ENCODE peak calls at places on chromosomes 3 and 15, in four cellular contexts. One of them, this sample, is unnamed.

GRCh38 chr15:35753486-35753885 is 207.5 kb upstream of the DPH6 start:
- DNase-seq in HEK293T: no peak
- DNase-seq in progenitor cell of endocrine pancreas: no peak
- DNase-seq in central memory CD4-positive, alpha-beta T cell: no peak
- DNase-seq in this sample: no peak

GRCh38 chr3:47964740-47965139 is 51.5 kb downstream of the MAP4 start:
- DNase-seq in HEK293T: no peak
- DNase-seq in progenitor cell of endocrine pancreas: no peak
- DNase-seq in central memory CD4-positive, alpha-beta T cell: no peak
- DNase-seq in this sample: no peak

GRCh38 chr3:58521002-58521670 is 15.9 kb downstream of the ACOX2 start:
- DNase-seq in HEK293T: no peak
- DNase-seq in progenitor cell of endocrine pancreas: no peak
- DNase-seq in central memory CD4-positive, alpha-beta T cell: no peak
- DNase-seq in this sample: no peak

GRCh38 chr3:166446986-166447385 is 609.8 kb upstream of the BCHE start:
- DNase-seq in HEK293T: no peak
- DNase-seq in progenitor cell of endocrine pancreas: no peak
- DNase-seq in central memory CD4-positive, alpha-beta T cell: no peak
- DNase-seq in this sample: no peak

GRCh38 chr3:66538390-66538789 is 37.6 kb upstream of the LRIG1 start:
- DNase-seq in HEK293T: no peak
- DNase-seq in progenitor cell of endocrine pancreas: no peak
- DNase-seq in central memory CD4-positive, alpha-beta T cell: no peak
- DNase-seq in this sample: no peak

GRCh38 chr3:58994746-58995330 is 55.0 kb downstream of the CFAP20DC start:
- DNase-seq in HEK293T: peak; percentile 61
- DNase-seq in progenitor cell of endocrine pancreas: peak; percentile 28
- DNase-seq in central memory CD4-positive, alpha-beta T cell: peak; percentile 9
- DNase-seq in this sample: peak; percentile 63

GRCh38 chr3:142943870-142944269 is 19.6 kb downstream of the PAQR9 start:
- DNase-seq in HEK293T: no peak
- DNase-seq in progenitor cell of endocrine pancreas: no peak
- DNase-seq in central memory CD4-positive, alpha-beta T cell: no peak
- DNase-seq in this sample: no peak

GRCh38 chr3:53703630-53704362 is 142.4 kb downstream of the CHDH start:
- DNase-seq in HEK293T: no peak
- DNase-seq in progenitor cell of endocrine pancreas: no peak
- DNase-seq in central memory CD4-positive, alpha-beta T cell: no peak
- DNase-seq in this sample: no peak

GRCh38 chr3:12046406-12046805 is 42.2 kb downstream of the SYN2 start:
- DNase-seq in HEK293T: peak; percentile 10
- DNase-seq in progenitor cell of endocrine pancreas: no peak
- DNase-seq in central memory CD4-positive, alpha-beta T cell: no peak
- DNase-seq in this sample: peak; percentile 5

GRCh38 chr3:111998661-111999641 is at the start of gene TAGLN3:
- DNase-seq in HEK293T: no peak
- DNase-seq in progenitor cell of endocrine pancreas: no peak
- DNase-seq in central memory CD4-positive, alpha-beta T cell: no peak
- DNase-seq in this sample: no peak

GRCh38 chr3:41854956-41855355 is 106.9 kb downstream of the ULK4 start:
- DNase-seq in HEK293T: no peak
- DNase-seq in progenitor cell of endocrine pancreas: no peak
- DNase-seq in central memory CD4-positive, alpha-beta T cell: no peak
- DNase-seq in this sample: no peak

GRCh38 chr15:98646546-98647025 is 1.8 kb upstream of the IGF1R start:
- DNase-seq in HEK293T: no peak
- DNase-seq in progenitor cell of endocrine pancreas: no peak
- DNase-seq in central memory CD4-positive, alpha-beta T cell: no peak
- DNase-seq in this sample: no peak

GRCh38 chr3:58868101-58868779 is 181.6 kb downstream of the CFAP20DC start:
- DNase-seq in HEK293T: no peak
- DNase-seq in progenitor cell of endocrine pancreas: no peak
- DNase-seq in central memory CD4-positive, alpha-beta T cell: no peak
- DNase-seq in this sample: no peak

GRCh38 chr3:73601476-73601875 is 23.3 kb downstream of the PDZRN3 start:
- DNase-seq in HEK293T: no peak
- DNase-seq in progenitor cell of endocrine pancreas: no peak
- DNase-seq in central memory CD4-positive, alpha-beta T cell: no peak
- DNase-seq in this sample: no peak

GRCh38 chr15:52532427-52532826 is 3.7 kb upstream of the MYO5A start:
- DNase-seq in HEK293T: no peak
- DNase-seq in progenitor cell of endocrine pancreas: no peak
- DNase-seq in central memory CD4-positive, alpha-beta T cell: no peak
- DNase-seq in this sample: no peak

GRCh38 chr3:117842086-117842485 is 1132.5 kb downstream of the TUSC7 start:
- DNase-seq in HEK293T: no peak
- DNase-seq in progenitor cell of endocrine pancreas: no peak
- DNase-seq in central memory CD4-positive, alpha-beta T cell: no peak
- DNase-seq in this sample: no peak